ENCODE peak calls at places on chromosomes 2 and 18, in four cellular contexts. Q is neural crest cell, M is NCI-H1436 treated with DMSO at 0.1 percent for 48 hours, E is HFF-Myc. L is an unnamed sample.

GRCh38 chr2:38540580-38541290 is 62.0 kb downstream of the HNRNPLL start:
- DNase-seq in Q (no peak), E (no peak), M (no peak), L (no peak)

GRCh38 chr18:63365909-63366269 is 1.1 kb downstream of the KDSR start:
- DNase-seq in E (no peak), M (no peak), Q (no peak), L (no peak)

GRCh38 chr2:8889978-8890377 is 52.6 kb upstream of the KIDINS220 start:
- DNase-seq in E (no peak), Q (no peak), M (no peak), L (no peak)

GRCh38 chr2:216448829-216449228 is 36.5 kb downstream of the SMARCAL1 start:
- DNase-seq in E (no peak), M (no peak), Q (no peak), L (no peak)

GRCh38 chr2:212912445-212913103 is 238.8 kb downstream of the IKZF2 start:
- DNase-seq in Q (no peak), M (no peak), E (no peak), L (no peak)

GRCh38 chr2:145185696-145186095 is 665.8 kb upstream of the ZEB2 start:
- DNase-seq in M (no peak), E (peak), Q (no peak), L (peak)

GRCh38 chr2:154375625-154376020 is 322.9 kb upstream of the KCNJ3 start:
- DNase-seq in E (no peak), Q (no peak), M (no peak), L (no peak)

GRCh38 chr2:217612920-217613319 is 389.9 kb downstream of the TNS1 start:
- DNase-seq in Q (no peak), E (no peak), M (no peak), L (no peak)

GRCh38 chr2:232300894-232301387 is 77.6 kb upstream of the ALPP start:
- DNase-seq in M (no peak), Q (no peak), E (no peak), L (no peak)

GRCh38 chr2:109065335-109065734 is 63.7 kb upstream of the SH3RF3 start:
- DNase-seq in E (no peak), Q (no peak), M (no peak), L (no peak)

GRCh38 chr2:36701918-36702317 is 5.4 kb downstream of the VIT start:
- DNase-seq in Q (no peak), E (no peak), M (no peak), L (no peak)

GRCh38 chr2:234249873-234250272 is 199.4 kb downstream of the SPP2 start:
- DNase-seq in E (no peak), Q (no peak), M (no peak), L (no peak)

GRCh38 chr2:62227386-62228075 is 31.6 kb downstream of the B3GNT2 start:
- DNase-seq in E (no peak), Q (no peak), M (no peak), L (no peak)

GRCh38 chr2:15618449-15618855 is 26.8 kb downstream of the DDX1 start:
- DNase-seq in Q (no peak), M (no peak), E (no peak), L (no peak)

GRCh38 chr2:125106710-125107109 is 1081.6 kb downstream of the CNTNAP5 start:
- DNase-seq in Q (no peak), M (no peak), E (no peak), L (no peak)